ENCODE peak calls at places on chromosomes 16 and 17, in ten cellular contexts. D is neural crest cell; W is pancreas; C is activated CD4-positive, alpha-beta T cell treated with anti-CD3 and anti-CD28 coated beads, Interleukin-2, amount 10 ng/mL, durations not matched to agents 7 days and 5 days; M is SJSA1; V is HCT116; T is activated CD4-positive, CD25-positive, alpha-beta regulatory T cell; S is dermis blood vessel endothelial cell; O is body of pancreas; X is kidney tubule cell. I is an unnamed sample.

GRCh38 chr17:49707608-49708514 is at the start of gene SLC35B1:
- DNase-seq in D (peak), W (peak), C (peak), M (peak), V (peak), T (peak), S (peak), O (peak), X (peak), I (peak)

GRCh38 chr16:55149622-55150021 is 174.4 kb upstream of the IRX6 start:
- DNase-seq in D (no peak), W (peak), C (no peak), M (no peak), V (no peak), T (no peak), S (no peak), O (no peak), X (no peak), I (no peak)

GRCh38 chr17:71870546-71870862 is 250.3 kb upstream of the SOX9 start:
- DNase-seq in D (peak), W (no peak), C (no peak), M (no peak), V (no peak), T (no peak), S (no peak), O (no peak), X (no peak), I (no peak)

GRCh38 chr17:30062372-30062771 is 54.2 kb upstream of the NSRP1 start:
- DNase-seq in D (no peak), W (no peak), C (no peak), M (no peak), V (no peak), T (no peak), S (no peak), O (no peak), X (no peak), I (no peak)

GRCh38 chr17:15266325-15266950 is 1.3 kb upstream of the PMP22 start:
- DNase-seq in D (no peak), W (no peak), C (no peak), M (no peak), V (no peak), T (no peak), S (no peak), O (no peak), X (no peak), I (no peak)

GRCh38 chr17:71765437-71765836 is 355.4 kb upstream of the SOX9 start:
- DNase-seq in D (no peak), W (no peak), C (no peak), M (no peak), V (no peak), T (no peak), S (no peak), O (no peak), X (peak), I (peak)

GRCh38 chr17:46060461-46060860 is 61.4 kb downstream of the STH start:
- DNase-seq in D (no peak), W (no peak), C (no peak), M (no peak), V (no peak), T (no peak), S (no peak), O (no peak), X (peak), I (no peak)

GRCh38 chr16:12750554-12750918 is 53.2 kb downstream of the CPPED1 start:
- DNase-seq in D (no peak), W (no peak), C (no peak), M (no peak), V (no peak), T (no peak), S (no peak), O (no peak), X (no peak), I (no peak)

GRCh38 chr16:1899641-1900451 is 18.4 kb downstream of the HS3ST6 start:
- DNase-seq in D (no peak), W (peak), C (no peak), M (no peak), V (no peak), T (no peak), S (no peak), O (peak), X (no peak), I (no peak)

GRCh38 chr16:68338326-68339119 is 27.7 kb downstream of the PRMT7 start:
- DNase-seq in D (no peak), W (no peak), C (no peak), M (no peak), V (no peak), T (no peak), S (no peak), O (no peak), X (no peak), I (no peak)

GRCh38 chr17:8146381-8147140 is 5.6 kb downstream of the PER1 start:
- DNase-seq in D (no peak), W (no peak), C (no peak), M (peak), V (no peak), T (no peak), S (no peak), O (no peak), X (no peak), I (no peak)

GRCh38 chr17:11742891-11743290 is 144.6 kb downstream of the DNAH9 start:
- DNase-seq in D (no peak), W (no peak), C (no peak), M (no peak), V (no peak), T (no peak), S (no peak), O (no peak), X (no peak), I (no peak)

GRCh38 chr17:2418572-2418971 is 17.7 kb upstream of the MNT start:
- DNase-seq in D (no peak), W (peak), C (no peak), M (no peak), V (no peak), T (no peak), S (no peak), O (peak), X (no peak), I (no peak)

GRCh38 chr16:85563515-85564276 is 49.4 kb upstream of the GSE1 start:
- DNase-seq in D (no peak), W (no peak), C (no peak), M (no peak), V (no peak), T (no peak), S (peak), O (peak), X (peak), I (no peak)

GRCh38 chr16:81585785-81586184 is 141.2 kb downstream of the CMIP start:
- DNase-seq in D (no peak), W (no peak), C (no peak), M (no peak), V (peak), T (no peak), S (peak), O (peak), X (no peak), I (no peak)

GRCh38 chr17:2179615-2180295 is 123.8 kb downstream of the SMG6 start:
- DNase-seq in D (no peak), W (peak), C (no peak), M (peak), V (no peak), T (no peak), S (peak), O (peak), X (no peak), I (peak)

GRCh38 chr16:68235105-68235881 is 634 bp downstream of the ESRP2 start:
- DNase-seq in D (no peak), W (peak), C (no peak), M (no peak), V (no peak), T (no peak), S (no peak), O (peak), X (peak), I (no peak)

GRCh38 chr17:82121660-82122629 is 23.9 kb upstream of the FASN start:
- DNase-seq in D (no peak), W (no peak), C (no peak), M (peak), V (no peak), T (no peak), S (no peak), O (no peak), X (no peak), I (no peak)

GRCh38 chr16:80167657-80168056 is 373.1 kb upstream of the DYNLRB2 start:
- DNase-seq in D (no peak), W (no peak), C (no peak), M (no peak), V (no peak), T (no peak), S (no peak), O (no peak), X (peak), I (no peak)

GRCh38 chr17:55366020-55366481 is 55.6 kb downstream of the MMD start:
- DNase-seq in D (no peak), W (no peak), C (no peak), M (no peak), V (no peak), T (no peak), S (no peak), O (no peak), X (no peak), I (no peak)

GRCh38 chr17:15377608-15378007 is 36.2 kb upstream of the TEKT3 start:
- DNase-seq in D (peak), W (peak), C (no peak), M (peak), V (peak), T (no peak), S (no peak), O (peak), X (peak), I (peak)

GRCh38 chr17:78780852-78781338 is 1.2 kb downstream of the CYTH1 start:
- DNase-seq in D (no peak), W (no peak), C (no peak), M (no peak), V (no peak), T (no peak), S (no peak), O (no peak), X (no peak), I (no peak)

GRCh38 chr16:87933140-87933495 is 3.2 kb downstream of the CA5A start:
- DNase-seq in D (no peak), W (no peak), C (no peak), M (no peak), V (no peak), T (no peak), S (no peak), O (no peak), X (no peak), I (no peak)

GRCh38 chr16:10080031-10080772 is 102.0 kb downstream of the GRIN2A start:
- DNase-seq in D (no peak), W (peak), C (no peak), M (no peak), V (peak), T (no peak), S (peak), O (peak), X (peak), I (peak)

GRCh38 chr17:8080208-8080798 is 7.2 kb downstream of the ALOX12B start:
- DNase-seq in D (no peak), W (no peak), C (no peak), M (no peak), V (no peak), T (no peak), S (no peak), O (no peak), X (no peak), I (no peak)

GRCh38 chr17:36825113-36825955 is 111.9 kb upstream of the LHX1 start:
- DNase-seq in D (no peak), W (no peak), C (no peak), M (no peak), V (no peak), T (no peak), S (no peak), O (no peak), X (no peak), I (no peak)

GRCh38 chr16:28494141-28494851 is at the start of gene APOBR:
- DNase-seq in D (no peak), W (no peak), C (peak), M (no peak), V (no peak), T (peak), S (no peak), O (peak), X (no peak), I (no peak)

GRCh38 chr17:933168-934083 is 46.1 kb downstream of the NXN start:
- DNase-seq in D (no peak), W (no peak), C (no peak), M (peak), V (peak), T (no peak), S (peak), O (peak), X (peak), I (peak)

GRCh38 chr17:73644145-73645049 is at the start of gene SDK2:
- DNase-seq in D (peak), W (no peak), C (no peak), M (no peak), V (no peak), T (no peak), S (no peak), O (no peak), X (peak), I (no peak)

GRCh38 chr17:8900626-8901585 is 33.4 kb upstream of the PIK3R6 start:
- DNase-seq in D (no peak), W (no peak), C (peak), M (no peak), V (no peak), T (no peak), S (no peak), O (no peak), X (no peak), I (no peak)